ENCODE peak calls at places on chromosomes 12 and 14, in five cellular contexts. Y is SK-N-SH, Q is cardiac muscle cell, H is upper lobe of right lung, X is mammary epithelial cell. Z is an unnamed sample.

GRCh38 chr12:53325539-53326061 is 4.2 kb upstream of the AAAS start:
- DNase-seq in Y (peak; percentile 90), Q (no peak), H (peak; percentile 70), X (no peak), Z (no peak)

GRCh38 chr12:101967506-101967905 is 90.1 kb downstream of the DRAM1 start:
- DNase-seq in Y (no peak), Q (no peak), H (no peak), X (no peak), Z (no peak)

GRCh38 chr12:49813131-49813530 is 15.1 kb downstream of the NCKAP5L start:
- DNase-seq in Y (no peak), Q (no peak), H (no peak), X (no peak), Z (no peak)

GRCh38 chr12:45725631-45726593 is 3.6 kb upstream of the ARID2 start:
- DNase-seq in Y (peak; percentile 42), Q (peak; percentile 43), H (no peak), X (peak; percentile 49), Z (no peak)

GRCh38 chr12:107320929-107321618 is 227.7 kb upstream of the CRY1 start:
- DNase-seq in Y (peak; percentile 57), Q (peak; percentile 23), H (no peak), X (peak; percentile 84), Z (no peak)

GRCh38 chr12:95548056-95548538 is 3.2 kb downstream of the USP44 start:
- DNase-seq in Y (peak; percentile 72), Q (peak; percentile 9), H (peak; percentile 74), X (no peak), Z (no peak)

GRCh38 chr14:68715032-68715924 is 77.6 kb downstream of the ZFP36L1 start:
- DNase-seq in Y (no peak), Q (peak; percentile 19), H (no peak), X (peak; percentile 82), Z (no peak)

GRCh38 chr14:105711058-105711620 is 184.8 kb downstream of the TMEM121 start:
- DNase-seq in Y (no peak), Q (no peak), H (no peak), X (no peak), Z (no peak)

GRCh38 chr14:100851946-100852620 is 26.2 kb downstream of the MEG3 start:
- DNase-seq in Y (peak; percentile 21), Q (no peak), H (no peak), X (no peak), Z (no peak)

GRCh38 chr14:54805521-54806322 is 96.9 kb downstream of the GCH1 start:
- DNase-seq in Y (peak; percentile 80), Q (peak; percentile 87), H (peak; percentile 90), X (peak; percentile 73), Z (peak; percentile 95)

GRCh38 chr14:95222870-95223398 is 65.6 kb upstream of the DICER1 start:
- DNase-seq in Y (no peak), Q (peak; percentile 81), H (no peak), X (peak; percentile 20), Z (no peak)

DNA sequence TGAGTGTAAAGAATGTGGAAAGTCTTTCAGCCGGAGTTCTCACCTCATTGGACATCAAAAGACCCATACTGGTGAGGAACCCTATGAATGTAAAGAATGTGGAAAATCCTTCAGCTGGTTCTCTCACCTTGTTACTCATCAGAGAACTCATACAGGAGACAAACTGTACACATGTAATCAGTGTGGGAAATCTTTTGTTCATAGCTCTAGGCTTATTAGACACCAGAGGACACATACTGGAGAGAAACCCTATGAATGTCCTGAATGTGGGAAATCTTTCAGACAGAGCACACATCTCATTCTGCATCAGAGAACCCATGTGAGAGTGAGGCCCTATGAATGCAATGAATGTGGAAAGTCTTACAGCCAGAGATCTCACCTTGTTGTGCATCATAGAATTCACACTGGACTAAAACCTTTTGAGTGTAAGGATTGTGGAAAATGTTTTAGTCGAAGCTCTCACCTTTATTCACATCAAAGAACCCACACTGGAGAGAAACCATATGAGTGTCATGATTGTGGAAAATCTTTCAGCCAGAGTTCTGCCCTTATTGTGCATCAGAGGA is 25.1 kb upstream of the ZNF268 start:
- DNase-seq in Y (no peak), Q (no peak), H (no peak), X (no peak), Z (no peak)
- H3K9me3 ChIP-seq in Y (peaks cover 40% of the 10 kb centered on the region), Q (peaks cover 22% of the 10 kb centered on the region), H (peaks cover 89% of the 10 kb centered on the region), X (peaks cover 71% of the 10 kb centered on the region), Z (peaks cover 92% of the 10 kb centered on the region)

DNA sequence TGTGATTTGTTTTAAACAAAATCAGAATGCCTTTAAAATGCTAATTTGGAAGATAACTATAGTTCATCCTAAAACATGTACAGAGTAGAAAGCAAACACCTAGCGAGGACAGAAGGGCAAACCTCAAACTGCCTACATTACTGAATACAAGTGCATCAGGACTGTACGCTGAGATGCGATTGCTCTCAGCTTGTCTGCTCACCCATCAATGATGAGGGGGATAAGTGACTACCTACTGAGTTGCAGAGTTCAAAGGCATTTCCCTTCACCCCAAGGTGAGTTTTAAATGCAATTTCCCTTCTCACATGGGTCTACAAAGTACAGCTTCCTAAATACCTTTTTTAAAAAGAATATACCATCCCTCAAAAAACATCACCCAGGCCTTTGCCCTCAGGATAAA is 52.9 kb downstream of the PHLDA1 start:
- DNase-seq in Y (no peak), Q (no peak), H (no peak), X (no peak), Z (no peak)
- H3K4me1 ChIP-seq in Y (peaks cover 30% of the 10 kb centered on the region), Q (peaks cover 10% of the 10 kb centered on the region), H (peaks cover 70% of the 10 kb centered on the region), X (peaks cover 38% of the 10 kb centered on the region), Z (peaks cover 51% of the 10 kb centered on the region)

GRCh38 chr14:35285991-35286564 is 6.1 kb upstream of the PSMA6 start:
- DNase-seq in Y (no peak), Q (no peak), H (no peak), X (no peak), Z (no peak)
- H3K4me3 ChIP-seq in Y (no peak overlapping the region), Q (no peak overlapping the region), H (no peak overlapping the region), X (no peak overlapping the region), Z (no peak overlapping the region)

GRCh38 chr14:38592764-38593442 is 337.0 kb upstream of the CLEC14A start:
- DNase-seq in Y (no peak), Q (no peak), H (no peak), X (no peak), Z (no peak)
- H3K9me3 ChIP-seq in Y (no peaks in the 10 kb centered on the region), Q (no peaks in the 10 kb centered on the region), H (no peaks in the 10 kb centered on the region), X (peaks cover 17% of the 10 kb centered on the region), Z (no peaks in the 10 kb centered on the region)

DNA sequence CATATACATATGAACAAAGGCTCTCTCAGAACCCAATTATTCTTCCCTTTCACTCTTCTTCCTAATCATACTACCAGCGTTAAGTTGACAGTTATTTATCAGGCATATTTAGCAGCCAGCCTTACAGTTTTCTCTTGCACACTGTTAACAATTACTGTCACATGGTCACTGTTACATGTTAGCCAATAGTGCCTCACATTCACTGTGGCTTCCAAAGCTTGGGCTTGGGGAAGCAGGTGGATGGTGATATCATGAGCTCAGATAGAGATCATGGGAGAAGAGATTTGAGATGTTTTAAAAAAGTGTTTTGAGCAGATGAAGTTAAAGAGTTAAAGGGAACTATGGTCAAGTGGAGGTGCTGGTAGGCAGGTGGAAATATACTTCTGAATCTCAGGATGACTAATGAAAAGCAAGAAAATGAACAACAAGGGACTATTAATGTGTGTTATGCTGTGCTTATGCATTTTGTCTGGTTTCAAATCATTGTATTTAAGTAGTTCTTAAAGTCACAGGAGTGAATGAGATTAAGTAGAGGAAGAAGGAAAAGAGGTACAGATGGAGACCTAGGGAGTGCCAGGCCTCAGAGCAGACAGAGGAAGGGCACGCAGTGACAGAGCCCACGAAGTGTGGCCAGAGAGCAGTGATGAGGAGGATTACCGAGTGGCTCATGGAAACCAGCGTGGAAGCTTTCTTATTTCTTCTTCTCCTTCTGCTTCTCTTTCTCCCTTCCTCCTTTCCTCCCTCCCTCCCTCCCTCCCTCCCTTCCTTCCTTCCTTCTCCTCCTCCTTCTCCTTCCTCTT is 39.6 kb downstream of the BICD1 start:
- DNase-seq in Y (no peak), Q (no peak), H (no peak), X (no peak), Z (no peak)
- H3K4me1 ChIP-seq in Y (no peaks in the 10 kb centered on the region), Q (peaks cover 6% of the 10 kb centered on the region), H (no peaks in the 10 kb centered on the region), X (peaks cover 2% of the 10 kb centered on the region), Z (no peaks in the 10 kb centered on the region)

DNA sequence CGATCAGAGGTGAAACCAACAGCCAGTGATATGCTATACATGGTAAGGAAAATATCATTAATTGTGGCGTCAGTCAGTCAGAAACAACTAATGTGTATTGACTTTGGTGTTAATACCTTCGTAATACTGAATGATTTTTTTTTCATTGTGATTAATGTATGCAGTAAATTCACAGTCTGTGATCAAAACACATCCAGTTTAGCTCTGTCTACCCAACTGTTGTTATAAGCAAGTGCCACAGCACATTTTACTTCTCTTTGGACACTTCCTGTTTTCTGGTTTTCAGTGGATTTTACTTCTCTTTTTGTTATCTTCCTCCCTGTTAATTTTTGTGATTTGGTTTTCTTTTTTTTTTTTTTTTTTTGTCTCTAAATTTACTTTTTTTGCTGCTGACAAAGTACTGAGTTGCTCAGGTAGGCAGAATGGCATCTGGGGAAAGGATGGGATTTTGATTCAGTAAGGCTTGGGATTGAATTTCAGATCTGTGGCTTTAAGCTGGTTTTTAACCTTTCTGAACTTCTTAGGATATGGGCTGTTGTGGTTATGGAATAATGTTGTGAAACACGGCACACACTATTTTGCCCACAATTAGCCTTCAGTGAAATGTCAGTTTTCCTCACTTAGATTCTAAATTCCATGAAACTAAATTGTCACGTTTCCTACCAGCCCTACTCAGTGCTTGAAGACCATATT is 604 bp downstream of the GLIPR1 start:
- DNase-seq in Y (no peak), Q (peak; percentile 59), H (no peak), X (no peak), Z (no peak)
- H3K4me3 ChIP-seq in Y (peak overlapping the region; percentile 68), Q (no peak overlapping the region), H (peak overlapping the region; percentile 52), X (peak overlapping the region; percentile 71), Z (peak overlapping the region; percentile 47)

GRCh38 chr14:104472073-104472472 is 107.5 kb upstream of the C14orf180 start:
- DNase-seq in Y (no peak), Q (no peak), H (no peak), X (no peak), Z (no peak)

GRCh38 chr14:104473649-104474574 is 105.7 kb upstream of the C14orf180 start:
- DNase-seq in Y (no peak), Q (no peak), H (no peak), X (no peak), Z (no peak)

GRCh38 chr14:104475256-104475655 is 104.3 kb upstream of the C14orf180 start:
- DNase-seq in Y (no peak), Q (no peak), H (no peak), X (no peak), Z (no peak)

GRCh38 chr14:104472536-104473243 is 106.9 kb upstream of the C14orf180 start:
- DNase-seq in Y (no peak), Q (no peak), H (no peak), X (no peak), Z (no peak)

DNA sequence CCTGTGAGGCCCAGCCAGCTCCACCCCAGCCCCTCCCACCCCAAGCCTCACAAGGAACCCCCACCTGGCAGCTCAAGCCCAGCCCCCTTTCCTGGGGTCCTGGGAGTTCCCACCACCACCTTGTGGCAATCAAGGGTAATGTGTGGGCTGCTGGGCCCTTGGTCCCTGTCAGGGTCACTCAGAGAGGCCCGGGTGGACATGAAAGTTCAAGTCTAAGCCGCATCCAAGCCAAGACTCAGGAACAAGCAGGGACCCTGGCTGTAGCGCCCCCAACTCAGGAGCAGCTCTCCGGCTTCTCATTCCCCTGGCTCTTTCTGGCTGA is 106.4 kb upstream of the C14orf180 start:
- DNase-seq in Y (no peak), Q (no peak), H (no peak), X (no peak), Z (no peak)
- H3K9me3 ChIP-seq in Y (no peaks in the 10 kb centered on the region), Q (no peaks in the 10 kb centered on the region), H (no peaks in the 10 kb centered on the region), X (peaks cover 6% of the 10 kb centered on the region), Z (no peaks in the 10 kb centered on the region)

GRCh38 chr14:24398943-24399801 is at the start of gene NYNRIN:
- DNase-seq in Y (peak; percentile 87), Q (peak; percentile 79), H (peak; percentile 74), X (no peak), Z (no peak)
- H3K4me1 ChIP-seq in Y (no peaks in the 10 kb centered on the region), Q (peaks cover 32% of the 10 kb centered on the region), H (peaks cover 50% of the 10 kb centered on the region), X (peaks cover 25% of the 10 kb centered on the region), Z (peaks cover 70% of the 10 kb centered on the region)